ENCODE peak calls at places on chromosomes 11 and 22, in four cellular contexts. G is GM06990, E is GM12865, W is tibial nerve. T is an unnamed sample.

GRCh38 chr11:76257040-76257730 is 50.9 kb upstream of the WNT11 start:
- DNase-seq in W (no peak), G (no peak), E (no peak), T (no peak)

GRCh38 chr11:123405123-123405592 is 24.9 kb upstream of the GRAMD1B start:
- DNase-seq in W (no peak), E (peak), G (peak), T (no peak)

GRCh38 chr11:110081462-110082233 is 11.5 kb upstream of the ZC3H12C start:
- DNase-seq in E (peak), W (no peak), G (no peak), T (no peak)

GRCh38 chr11:124586247-124586860 is 16.6 kb downstream of the OR8A1 start:
- DNase-seq in G (no peak), E (peak), W (peak), T (no peak)

GRCh38 chr11:44652901-44653644 is 73.7 kb upstream of the TSPAN18 start:
- DNase-seq in E (no peak), G (no peak), W (no peak), T (no peak)

GRCh38 chr22:49203863-49204598 is 623.6 kb downstream of the BRD1 start:
- DNase-seq in G (no peak), W (no peak), E (no peak), T (no peak)

GRCh38 chr11:4606231-4607015 is 1.6 kb downstream of the TRIM68 start:
- DNase-seq in W (no peak), E (no peak), G (no peak), T (no peak)

GRCh38 chr11:124837491-124837856 is 27.8 kb upstream of the ROBO3 start:
- DNase-seq in G (no peak), W (peak), E (peak), T (peak)

GRCh38 chr22:28116261-28116673 is 197.2 kb upstream of the PITPNB start:
- DNase-seq in G (no peak), E (no peak), W (no peak), T (no peak)

GRCh38 chr22:46070215-46070721 is 80.1 kb upstream of the PPARA start:
- DNase-seq in G (peak), W (peak), E (peak), T (no peak)

GRCh38 chr22:43491737-43492136 is 79.9 kb downstream of the MPPED1 start:
- DNase-seq in E (no peak), G (no peak), W (no peak), T (no peak)

GRCh38 chr11:109033627-109034340 is 368.9 kb downstream of the DDX10 start:
- DNase-seq in W (no peak), G (no peak), E (no peak), T (no peak)

GRCh38 chr11:59137190-59137589 is 5.5 kb upstream of the FAM111A start:
- DNase-seq in W (no peak), G (no peak), E (no peak), T (no peak)

GRCh38 chr11:130282111-130282510 is 32.6 kb downstream of the ZBTB44 start:
- DNase-seq in W (no peak), G (no peak), E (no peak), T (no peak)

GRCh38 chr11:67640021-67640757 is 626 bp upstream of the TBX10 start:
- DNase-seq in G (peak), W (peak), E (peak), T (no peak)

GRCh38 chr11:65560555-65561418 is 2.6 kb upstream of the LTBP3 start:
- DNase-seq in W (peak), E (no peak), G (no peak), T (no peak)

GRCh38 chr11:68142028-68142412 is 20.8 kb upstream of the CHKA start:
- DNase-seq in G (peak), W (no peak), E (peak), T (no peak)

DNA sequence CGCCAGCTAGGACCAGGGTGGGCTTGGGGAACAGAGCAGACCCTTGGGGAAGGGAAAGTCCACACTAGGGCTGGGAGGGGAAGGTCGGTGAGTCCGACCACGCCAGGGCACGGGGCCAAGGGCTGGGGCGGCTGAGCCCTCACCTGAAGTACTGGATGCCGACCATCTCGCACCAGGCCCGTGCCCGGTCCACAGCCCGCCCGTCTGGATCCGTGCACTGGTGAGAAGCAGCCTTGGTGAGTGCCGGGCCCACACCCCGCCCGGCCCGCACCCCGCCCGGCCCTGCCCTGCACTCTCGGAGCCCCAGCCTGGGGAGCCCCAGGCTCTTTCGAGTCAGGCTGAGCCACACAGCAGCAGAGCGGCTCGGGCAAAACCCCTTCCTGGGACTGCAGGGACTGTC is 1.9 kb upstream of the BAIAP2L2 start:
- DNase-seq in E (no peak), W (no peak), G (no peak), T (no peak)
- H3K4me3 ChIP-seq in E (no peak), W (no peak), G (no peak), T (no peak)

GRCh38 chr22:23236026-23236425 is 55.7 kb downstream of the BCR start:
- DNase-seq in E (no peak), W (no peak), G (no peak), T (no peak)
- TF ChIP-seq CTCF in E (no peak), W (no peak), G (no peak), T (no peak)

GRCh38 chr22:20423636-20424511 is 13.8 kb downstream of the SCARF2 start:
- DNase-seq in W (no peak), E (no peak), G (no peak), T (no peak)
- H3K4me3 ChIP-seq in W (no peak), E (no peak), G (no peak), T (no peak)

GRCh38 chr11:46420513-46420912 is 28.9 kb upstream of the CHRM4 start:
- DNase-seq in E (no peak), G (no peak), W (no peak), T (no peak)
- TF ChIP-seq CTCF in E (no peak), G (no peak), W (no peak), T (no peak)